ENCODE peak calls at places on chromosome 15, in six cellular contexts. Q is fibroblast of mammary gland, T is WTC11, N is type B pancreatic cell, J is NCI-H1105 treated with DMSO at 0.1 percent for 48 hours, E is testis. V is an unnamed sample.

GRCh38 chr15:60346653-60347052 is 51.1 kb downstream of the ANXA2 start:
- DNase-seq in Q (no peak), E (no peak), T (no peak), J (no peak), N (no peak), V (no peak)

GRCh38 chr15:63628123-63628822 is 31.1 kb downstream of the FBXL22 start:
- DNase-seq in Q (no peak), J (no peak), N (no peak), T (no peak), E (no peak), V (no peak)

GRCh38 chr15:36784717-36785116 is 205.3 kb downstream of the CDIN1 start:
- DNase-seq in Q (no peak), J (no peak), N (no peak), E (no peak), T (no peak), V (no peak)

GRCh38 chr15:90219421-90220141 is 14.2 kb downstream of the CIB1 start:
- DNase-seq in Q (no peak), J (no peak), E (no peak), N (no peak), T (peak), V (peak)

GRCh38 chr15:51750942-51751686 is at the start of gene TMOD2:
- DNase-seq in J (peak), E (peak), T (peak), N (no peak), Q (no peak), V (peak)

GRCh38 chr15:77537006-77537405 is 95.7 kb downstream of the LINGO1 start:
- DNase-seq in N (no peak), T (no peak), Q (no peak), J (no peak), E (no peak), V (no peak)

GRCh38 chr15:78242128-78242527 is 7.8 kb upstream of the ACSBG1 start:
- DNase-seq in N (no peak), J (no peak), T (peak), Q (peak), E (peak), V (no peak)

GRCh38 chr15:32763295-32763694 is 45.5 kb downstream of the GREM1 start:
- DNase-seq in E (no peak), Q (no peak), J (no peak), T (no peak), N (no peak), V (no peak)

GRCh38 chr15:57167821-57168395 is 208.4 kb upstream of the CGNL1 start:
- DNase-seq in Q (no peak), J (no peak), N (no peak), E (no peak), T (no peak), V (no peak)

GRCh38 chr15:88098317-88098716 is 158.2 kb downstream of the NTRK3 start:
- DNase-seq in Q (no peak), J (no peak), N (no peak), T (no peak), E (no peak), V (no peak)

GRCh38 chr15:71048913-71049675 is 66.2 kb upstream of the THSD4 start:
- DNase-seq in T (no peak), N (no peak), E (no peak), Q (peak), J (no peak), V (no peak)

GRCh38 chr15:75739791-75740190 is 27.1 kb upstream of the CSPG4 start:
- DNase-seq in N (no peak), E (no peak), Q (no peak), T (no peak), J (no peak), V (no peak)

GRCh38 chr15:79872358-79873017 is 24.3 kb downstream of the MTHFS start:
- DNase-seq in E (no peak), J (no peak), T (no peak), Q (peak), N (no peak), V (no peak)

GRCh38 chr15:80991446-80991845 is 1.8 kb upstream of the MESD start:
- DNase-seq in N (no peak), Q (peak), T (no peak), J (no peak), E (peak), V (no peak)

GRCh38 chr15:45113380-45113990 is 487 bp downstream of the DUOX2 start:
- DNase-seq in N (no peak), Q (no peak), E (no peak), T (no peak), J (no peak), V (no peak)

GRCh38 chr15:74892313-74892712 is 2.5 kb downstream of the MPI start:
- DNase-seq in N (no peak), E (no peak), T (no peak), J (no peak), Q (no peak), V (no peak)

GRCh38 chr15:26382416-26383086 is 390.3 kb downstream of the GABRB3 start:
- DNase-seq in N (no peak), T (no peak), E (no peak), J (no peak), Q (no peak), V (no peak)

GRCh38 chr15:68427961-68428360 is 4.0 kb downstream of the ITGA11 start:
- DNase-seq in N (no peak), Q (no peak), E (no peak), J (no peak), T (no peak), V (no peak)

GRCh38 chr15:101128191-101128590 is 123.7 kb downstream of the CHSY1 start:
- DNase-seq in N (no peak), T (no peak), Q (peak), J (peak), E (no peak), V (no peak)

GRCh38 chr15:61849446-61849845 is 210.8 kb downstream of the VPS13C start:
- DNase-seq in E (no peak), Q (no peak), N (no peak), J (no peak), T (no peak), V (no peak)

GRCh38 chr15:57019496-57020160 is 101.2 kb downstream of the TCF12 start:
- DNase-seq in J (no peak), T (no peak), E (no peak), N (no peak), Q (peak), V (no peak)

GRCh38 chr15:31579976-31580375 is 253.3 kb downstream of the KLF13 start:
- DNase-seq in T (no peak), E (no peak), J (no peak), N (no peak), Q (no peak), V (no peak)

GRCh38 chr15:85598718-85599398 is 195.9 kb downstream of the KLHL25 start:
- DNase-seq in N (no peak), E (no peak), T (no peak), Q (no peak), J (no peak), V (no peak)

GRCh38 chr15:39304201-39304841 is 276.6 kb upstream of the THBS1 start:
- DNase-seq in E (no peak), T (no peak), J (no peak), Q (peak), N (no peak), V (no peak)